ENCODE peak calls at places on chromosomes 3 and 15, in seven cellular contexts. One of them, this sample, is unnamed.

GRCh38 chr3:14451844-14452533 is 49.6 kb downstream of the SLC6A6 start:
- DNase-seq in heart left ventricle: peak
- DNase-seq in psoas muscle: peak
- DNase-seq in HFF-Myc: peak
- DNase-seq in thoracic aorta: no peak
- DNase-seq in suprapubic skin: peak
- DNase-seq in AG09309: peak
- DNase-seq in this sample: peak

GRCh38 chr15:69662668-69663000 is 210.0 kb downstream of the RPLP1 start:
- DNase-seq in heart left ventricle: no peak
- DNase-seq in AG09309: no peak
- DNase-seq in psoas muscle: no peak
- DNase-seq in thoracic aorta: no peak
- DNase-seq in suprapubic skin: no peak
- DNase-seq in HFF-Myc: no peak
- DNase-seq in this sample: no peak

GRCh38 chr3:52833202-52833601 is 1.6 kb downstream of the MUSTN1 start:
- DNase-seq in heart left ventricle: no peak
- DNase-seq in thoracic aorta: no peak
- DNase-seq in psoas muscle: no peak
- DNase-seq in suprapubic skin: no peak
- DNase-seq in HFF-Myc: no peak
- DNase-seq in AG09309: no peak
- DNase-seq in this sample: no peak

GRCh38 chr3:12914075-12914474 is 72.7 kb upstream of the RPL32 start:
- DNase-seq in psoas muscle: no peak
- DNase-seq in heart left ventricle: no peak
- DNase-seq in HFF-Myc: no peak
- DNase-seq in AG09309: no peak
- DNase-seq in suprapubic skin: no peak
- DNase-seq in thoracic aorta: no peak
- DNase-seq in this sample: no peak

GRCh38 chr15:90838066-90838465 is 30.3 kb upstream of the FURIN start:
- DNase-seq in HFF-Myc: no peak
- DNase-seq in heart left ventricle: no peak
- DNase-seq in AG09309: no peak
- DNase-seq in psoas muscle: no peak
- DNase-seq in thoracic aorta: no peak
- DNase-seq in suprapubic skin: no peak
- DNase-seq in this sample: no peak

GRCh38 chr15:34759347-34759746 is 4.5 kb upstream of the GJD2 start:
- DNase-seq in psoas muscle: no peak
- DNase-seq in AG09309: no peak
- DNase-seq in HFF-Myc: no peak
- DNase-seq in heart left ventricle: no peak
- DNase-seq in thoracic aorta: no peak
- DNase-seq in suprapubic skin: no peak
- DNase-seq in this sample: no peak

GRCh38 chr15:77606142-77607034 is 26.3 kb downstream of the LINGO1 start:
- DNase-seq in psoas muscle: no peak
- DNase-seq in thoracic aorta: no peak
- DNase-seq in HFF-Myc: no peak
- DNase-seq in AG09309: no peak
- DNase-seq in suprapubic skin: no peak
- DNase-seq in heart left ventricle: peak
- DNase-seq in this sample: no peak

GRCh38 chr15:63038926-63039673 is 3.4 kb upstream of the TPM1 start:
- DNase-seq in psoas muscle: no peak
- DNase-seq in suprapubic skin: no peak
- DNase-seq in thoracic aorta: no peak
- DNase-seq in AG09309: peak
- DNase-seq in HFF-Myc: no peak
- DNase-seq in heart left ventricle: no peak
- DNase-seq in this sample: no peak

GRCh38 chr3:38843898-38844297 is 27.9 kb upstream of the SCN10A start:
- DNase-seq in HFF-Myc: peak
- DNase-seq in thoracic aorta: no peak
- DNase-seq in AG09309: peak
- DNase-seq in suprapubic skin: no peak
- DNase-seq in psoas muscle: no peak
- DNase-seq in heart left ventricle: no peak
- DNase-seq in this sample: no peak

GRCh38 chr3:106341090-106341489 is 472.3 kb upstream of the CBLB start:
- DNase-seq in thoracic aorta: no peak
- DNase-seq in suprapubic skin: no peak
- DNase-seq in HFF-Myc: no peak
- DNase-seq in heart left ventricle: no peak
- DNase-seq in psoas muscle: no peak
- DNase-seq in AG09309: no peak
- DNase-seq in this sample: no peak

GRCh38 chr3:36597422-36597821 is 166.9 kb downstream of the DCLK3 start:
- DNase-seq in heart left ventricle: no peak
- DNase-seq in psoas muscle: no peak
- DNase-seq in suprapubic skin: no peak
- DNase-seq in AG09309: peak
- DNase-seq in HFF-Myc: no peak
- DNase-seq in thoracic aorta: no peak
- DNase-seq in this sample: peak

GRCh38 chr3:24278526-24278925 is 216.1 kb downstream of the THRB start:
- DNase-seq in AG09309: no peak
- DNase-seq in thoracic aorta: no peak
- DNase-seq in HFF-Myc: no peak
- DNase-seq in psoas muscle: no peak
- DNase-seq in suprapubic skin: no peak
- DNase-seq in heart left ventricle: no peak
- DNase-seq in this sample: no peak

GRCh38 chr15:42012241-42012640 is 8.6 kb downstream of the PLA2G4E start:
- DNase-seq in heart left ventricle: no peak
- DNase-seq in psoas muscle: no peak
- DNase-seq in HFF-Myc: no peak
- DNase-seq in thoracic aorta: no peak
- DNase-seq in AG09309: no peak
- DNase-seq in suprapubic skin: no peak
- DNase-seq in this sample: no peak

GRCh38 chr3:133927543-133928066 is 31.9 kb upstream of the RAB6B start:
- DNase-seq in AG09309: no peak
- DNase-seq in psoas muscle: peak
- DNase-seq in HFF-Myc: no peak
- DNase-seq in thoracic aorta: no peak
- DNase-seq in suprapubic skin: no peak
- DNase-seq in heart left ventricle: peak
- DNase-seq in this sample: no peak

GRCh38 chr3:70000028-70000410 is 486 bp downstream of the SAMMSON start:
- DNase-seq in thoracic aorta: no peak
- DNase-seq in heart left ventricle: no peak
- DNase-seq in AG09309: no peak
- DNase-seq in suprapubic skin: no peak
- DNase-seq in HFF-Myc: no peak
- DNase-seq in psoas muscle: no peak
- DNase-seq in this sample: no peak

GRCh38 chr15:63896336-63897115 is 62.8 kb upstream of the HERC1 start:
- DNase-seq in thoracic aorta: no peak
- DNase-seq in psoas muscle: peak
- DNase-seq in AG09309: peak
- DNase-seq in suprapubic skin: no peak
- DNase-seq in heart left ventricle: peak
- DNase-seq in HFF-Myc: no peak
- DNase-seq in this sample: peak

GRCh38 chr15:30933293-30933692 is 29.6 kb downstream of the FAN1 start:
- DNase-seq in suprapubic skin: no peak
- DNase-seq in HFF-Myc: no peak
- DNase-seq in thoracic aorta: no peak
- DNase-seq in psoas muscle: no peak
- DNase-seq in AG09309: no peak
- DNase-seq in heart left ventricle: no peak
- DNase-seq in this sample: no peak

GRCh38 chr3:177597325-177598109 is 400.2 kb upstream of the TBL1XR1 start:
- DNase-seq in AG09309: peak
- DNase-seq in heart left ventricle: peak
- DNase-seq in psoas muscle: peak
- DNase-seq in HFF-Myc: peak
- DNase-seq in thoracic aorta: no peak
- DNase-seq in suprapubic skin: peak
- DNase-seq in this sample: peak

GRCh38 chr3:184565421-184566211 is 4.0 kb downstream of the EPHB3 start:
- DNase-seq in AG09309: peak
- DNase-seq in heart left ventricle: peak
- DNase-seq in thoracic aorta: no peak
- DNase-seq in HFF-Myc: peak
- DNase-seq in psoas muscle: no peak
- DNase-seq in suprapubic skin: no peak
- DNase-seq in this sample: no peak
- H3K4me3 ChIP-seq in AG09309: no peak
- H3K4me3 ChIP-seq in heart left ventricle: no peak
- H3K4me3 ChIP-seq in thoracic aorta: no peak
- H3K4me3 ChIP-seq in HFF-Myc: peak
- H3K4me3 ChIP-seq in psoas muscle: no peak
- H3K4me3 ChIP-seq in suprapubic skin: peak
- H3K4me3 ChIP-seq in this sample: no peak

GRCh38 chr3:113717818-113718217 is 21.4 kb upstream of the USF3 start:
- DNase-seq in psoas muscle: no peak
- DNase-seq in AG09309: no peak
- DNase-seq in heart left ventricle: no peak
- DNase-seq in HFF-Myc: no peak
- DNase-seq in suprapubic skin: no peak
- DNase-seq in thoracic aorta: no peak
- DNase-seq in this sample: no peak
- TF ChIP-seq CTCF in psoas muscle: no peak
- TF ChIP-seq CTCF in AG09309: no peak
- TF ChIP-seq CTCF in heart left ventricle: no peak
- TF ChIP-seq CTCF in HFF-Myc: no peak
- TF ChIP-seq CTCF in suprapubic skin: no peak
- TF ChIP-seq CTCF in thoracic aorta: no peak
- TF ChIP-seq CTCF in this sample: no peak

GRCh38 chr15:86159436-86159835 is 79.8 kb downstream of the AGBL1 start:
- DNase-seq in AG09309: no peak
- DNase-seq in HFF-Myc: no peak
- DNase-seq in psoas muscle: no peak
- DNase-seq in heart left ventricle: no peak
- DNase-seq in thoracic aorta: no peak
- DNase-seq in suprapubic skin: no peak
- DNase-seq in this sample: no peak
- H3K4me3 ChIP-seq in AG09309: no peak
- H3K4me3 ChIP-seq in HFF-Myc: no peak
- H3K4me3 ChIP-seq in psoas muscle: no peak
- H3K4me3 ChIP-seq in heart left ventricle: no peak
- H3K4me3 ChIP-seq in thoracic aorta: no peak
- H3K4me3 ChIP-seq in suprapubic skin: no peak
- H3K4me3 ChIP-seq in this sample: no peak

GRCh38 chr3:86702381-86702958 is 288.5 kb downstream of the VGLL3 start:
- DNase-seq in psoas muscle: no peak
- DNase-seq in thoracic aorta: no peak
- DNase-seq in heart left ventricle: no peak
- DNase-seq in AG09309: no peak
- DNase-seq in suprapubic skin: no peak
- DNase-seq in HFF-Myc: no peak
- DNase-seq in this sample: no peak
- TF ChIP-seq CTCF in psoas muscle: no peak
- TF ChIP-seq CTCF in thoracic aorta: no peak
- TF ChIP-seq CTCF in heart left ventricle: peak
- TF ChIP-seq CTCF in AG09309: peak
- TF ChIP-seq CTCF in suprapubic skin: no peak
- TF ChIP-seq CTCF in HFF-Myc: peak
- TF ChIP-seq CTCF in this sample: peak

GRCh38 chr3:119296723-119297122 is 2.5 kb downstream of the ARHGAP31 start:
- DNase-seq in thoracic aorta: no peak
- DNase-seq in HFF-Myc: no peak
- DNase-seq in AG09309: no peak
- DNase-seq in psoas muscle: no peak
- DNase-seq in heart left ventricle: no peak
- DNase-seq in suprapubic skin: no peak
- DNase-seq in this sample: no peak
- H3K4me3 ChIP-seq in thoracic aorta: peak
- H3K4me3 ChIP-seq in HFF-Myc: peak
- H3K4me3 ChIP-seq in AG09309: no peak
- H3K4me3 ChIP-seq in psoas muscle: peak
- H3K4me3 ChIP-seq in heart left ventricle: peak
- H3K4me3 ChIP-seq in suprapubic skin: peak
- H3K4me3 ChIP-seq in this sample: peak

GRCh38 chr15:99542828-99543227 is 23.0 kb upstream of the MEF2A start:
- DNase-seq in AG09309: no peak
- DNase-seq in suprapubic skin: no peak
- DNase-seq in psoas muscle: no peak
- DNase-seq in heart left ventricle: no peak
- DNase-seq in thoracic aorta: no peak
- DNase-seq in HFF-Myc: no peak
- DNase-seq in this sample: no peak
- TF ChIP-seq CTCF in AG09309: no peak
- TF ChIP-seq CTCF in suprapubic skin: no peak
- TF ChIP-seq CTCF in psoas muscle: no peak
- TF ChIP-seq CTCF in heart left ventricle: no peak
- TF ChIP-seq CTCF in thoracic aorta: no peak
- TF ChIP-seq CTCF in HFF-Myc: no peak
- TF ChIP-seq CTCF in this sample: no peak

GRCh38 chr3:116835658-116836057 is 126.1 kb downstream of the TUSC7 start:
- DNase-seq in HFF-Myc: no peak
- DNase-seq in psoas muscle: no peak
- DNase-seq in suprapubic skin: no peak
- DNase-seq in thoracic aorta: no peak
- DNase-seq in heart left ventricle: no peak
- DNase-seq in AG09309: no peak
- DNase-seq in this sample: no peak
- H3K4me3 ChIP-seq in HFF-Myc: no peak
- H3K4me3 ChIP-seq in psoas muscle: no peak
- H3K4me3 ChIP-seq in suprapubic skin: no peak
- H3K4me3 ChIP-seq in thoracic aorta: no peak
- H3K4me3 ChIP-seq in heart left ventricle: no peak
- H3K4me3 ChIP-seq in AG09309: no peak
- H3K4me3 ChIP-seq in this sample: no peak

This sample was measured in epithelial cell of proximal tubule.